ENCODE peak calls at places on chromosomes 1 and 21, in four cellular contexts. One of them, this sample, is unnamed.

GRCh38 chr1:168079761-168080160 is 57.0 kb downstream of the GPR161 start:
- DNase-seq in BJ: no peak
- DNase-seq in CD8-positive, alpha-beta T cell: no peak
- DNase-seq in NB4: no peak
- DNase-seq in this sample: no peak

GRCh38 chr1:9110669-9111356 is 18.1 kb downstream of the GPR157 start:
- DNase-seq in CD8-positive, alpha-beta T cell: peak; percentile 79
- DNase-seq in NB4: peak; percentile 91
- DNase-seq in BJ: no peak
- DNase-seq in this sample: peak; percentile 81

GRCh38 chr1:115545791-115546733 is 95.7 kb upstream of the VANGL1 start:
- DNase-seq in CD8-positive, alpha-beta T cell: no peak
- DNase-seq in BJ: peak; percentile 77
- DNase-seq in NB4: peak; percentile 14
- DNase-seq in this sample: peak; percentile 93

GRCh38 chr1:59879556-59879955 is 47.0 kb downstream of the CYP2J2 start:
- DNase-seq in CD8-positive, alpha-beta T cell: peak; percentile 21
- DNase-seq in NB4: peak; percentile 67
- DNase-seq in BJ: no peak
- DNase-seq in this sample: peak; percentile 48

GRCh38 chr1:172742599-172743500 is 83.9 kb downstream of the FASLG start:
- DNase-seq in CD8-positive, alpha-beta T cell: no peak
- DNase-seq in NB4: peak; percentile 55
- DNase-seq in BJ: no peak
- DNase-seq in this sample: no peak

GRCh38 chr1:56432561-56432971 is 146.8 kb downstream of the PLPP3 start:
- DNase-seq in CD8-positive, alpha-beta T cell: no peak
- DNase-seq in NB4: no peak
- DNase-seq in BJ: no peak
- DNase-seq in this sample: no peak

GRCh38 chr1:230392920-230393521 is 33.1 kb downstream of the PGBD5 start:
- DNase-seq in NB4: peak; percentile 18
- DNase-seq in BJ: no peak
- DNase-seq in CD8-positive, alpha-beta T cell: no peak
- DNase-seq in this sample: no peak

GRCh38 chr1:21262282-21263051 is 27.8 kb downstream of the ECE1 start:
- DNase-seq in BJ: peak; percentile 75
- DNase-seq in CD8-positive, alpha-beta T cell: no peak
- DNase-seq in NB4: no peak
- DNase-seq in this sample: peak; percentile 75

GRCh38 chr1:148333875-148334338 is 149.2 kb downstream of the PPIAL4G start:
- DNase-seq in BJ: no peak
- DNase-seq in CD8-positive, alpha-beta T cell: no peak
- DNase-seq in NB4: no peak
- DNase-seq in this sample: no peak

GRCh38 chr1:246497331-246497915 is 9.7 kb downstream of the SMYD3 start:
- DNase-seq in BJ: no peak
- DNase-seq in CD8-positive, alpha-beta T cell: no peak
- DNase-seq in NB4: peak; percentile 78
- DNase-seq in this sample: peak; percentile 29

GRCh38 chr21:36688324-36688723 is 10.6 kb upstream of the SIM2 start:
- DNase-seq in NB4: no peak
- DNase-seq in CD8-positive, alpha-beta T cell: no peak
- DNase-seq in BJ: no peak
- DNase-seq in this sample: no peak

GRCh38 chr1:225460737-225461532 is 33.1 kb upstream of the LBR start:
- DNase-seq in NB4: peak; percentile 68
- DNase-seq in BJ: no peak
- DNase-seq in CD8-positive, alpha-beta T cell: peak; percentile 26
- DNase-seq in this sample: no peak

GRCh38 chr21:34280389-34280795 is 83.4 kb upstream of the KCNE2 start:
- DNase-seq in CD8-positive, alpha-beta T cell: no peak
- DNase-seq in BJ: no peak
- DNase-seq in NB4: no peak
- DNase-seq in this sample: no peak

GRCh38 chr1:52139817-52140540 is 1.9 kb upstream of the ZFYVE9 start:
- DNase-seq in CD8-positive, alpha-beta T cell: peak; percentile 4
- DNase-seq in NB4: peak; percentile 85
- DNase-seq in BJ: no peak
- DNase-seq in this sample: peak; percentile 56

GRCh38 chr1:174397261-174397660 is 50.5 kb upstream of the GPR52 start:
- DNase-seq in CD8-positive, alpha-beta T cell: no peak
- DNase-seq in NB4: no peak
- DNase-seq in BJ: no peak
- DNase-seq in this sample: no peak

GRCh38 chr1:28553229-28553930 is 495 bp downstream of the TRNAU1AP start:
- DNase-seq in NB4: peak; percentile 62
- DNase-seq in BJ: peak; percentile 2
- DNase-seq in CD8-positive, alpha-beta T cell: no peak
- DNase-seq in this sample: no peak

GRCh38 chr21:42463861-42464515 is 32.0 kb downstream of the RSPH1 start:
- DNase-seq in BJ: no peak
- DNase-seq in NB4: peak; percentile 74
- DNase-seq in CD8-positive, alpha-beta T cell: peak; percentile 32
- DNase-seq in this sample: no peak

GRCh38 chr1:116568925-116569490 is 1.8 kb downstream of the CD58 start:
- DNase-seq in BJ: no peak
- DNase-seq in NB4: no peak
- DNase-seq in CD8-positive, alpha-beta T cell: no peak
- DNase-seq in this sample: no peak

GRCh38 chr1:39378377-39378776 is 113.1 kb upstream of the BMP8A start:
- DNase-seq in BJ: no peak
- DNase-seq in NB4: peak; percentile 7
- DNase-seq in CD8-positive, alpha-beta T cell: no peak
- DNase-seq in this sample: no peak

GRCh38 chr1:107706181-107706580 is 258.8 kb downstream of the VAV3 start:
- DNase-seq in NB4: no peak
- DNase-seq in BJ: no peak
- DNase-seq in CD8-positive, alpha-beta T cell: no peak
- DNase-seq in this sample: no peak

GRCh38 chr1:193211539-193211938 is 25.1 kb upstream of the B3GALT2 start:
- DNase-seq in BJ: peak; percentile 56
- DNase-seq in NB4: no peak
- DNase-seq in CD8-positive, alpha-beta T cell: no peak
- DNase-seq in this sample: peak; percentile 55

GRCh38 chr21:27057997-27058396 is 91.1 kb upstream of the ADAMTS5 start:
- DNase-seq in NB4: no peak
- DNase-seq in CD8-positive, alpha-beta T cell: no peak
- DNase-seq in BJ: no peak
- DNase-seq in this sample: no peak

GRCh38 chr1:16191916-16192545 is 20.4 kb downstream of the ARHGEF19 start:
- DNase-seq in CD8-positive, alpha-beta T cell: no peak
- DNase-seq in BJ: no peak
- DNase-seq in NB4: peak; percentile 77
- DNase-seq in this sample: no peak

GRCh38 chr1:22025368-22026154 is 24.1 kb downstream of the CELA3A start:
- DNase-seq in BJ: no peak
- DNase-seq in CD8-positive, alpha-beta T cell: peak; percentile 85
- DNase-seq in NB4: peak; percentile 94
- DNase-seq in this sample: peak; percentile 81

GRCh38 chr1:171434717-171435346 is 50.5 kb upstream of the PRRC2C start:
- DNase-seq in NB4: peak; percentile 72
- DNase-seq in CD8-positive, alpha-beta T cell: no peak
- DNase-seq in BJ: peak; percentile 75
- DNase-seq in this sample: no peak

GRCh38 chr1:245242989-245243388 is 88.2 kb downstream of the KIF26B start:
- DNase-seq in CD8-positive, alpha-beta T cell: no peak
- DNase-seq in BJ: no peak
- DNase-seq in NB4: no peak
- DNase-seq in this sample: no peak

GRCh38 chr21:44940116-44940631 is 345 bp downstream of the SLX9 start:
- DNase-seq in NB4: peak; percentile 62
- DNase-seq in BJ: no peak
- DNase-seq in CD8-positive, alpha-beta T cell: no peak
- DNase-seq in this sample: no peak

GRCh38 chr1:81126989-81127571 is 673.7 kb upstream of the ADGRL2 start:
- DNase-seq in NB4: no peak
- DNase-seq in CD8-positive, alpha-beta T cell: no peak
- DNase-seq in BJ: no peak
- DNase-seq in this sample: no peak

GRCh38 chr1:224609333-224609732 is 6.8 kb upstream of the CNIH3 start:
- DNase-seq in CD8-positive, alpha-beta T cell: no peak
- DNase-seq in NB4: no peak
- DNase-seq in BJ: no peak
- DNase-seq in this sample: no peak

GRCh38 chr21:42499430-42500106 is 3.5 kb upstream of the RSPH1 start:
- DNase-seq in CD8-positive, alpha-beta T cell: no peak
- DNase-seq in BJ: no peak
- DNase-seq in NB4: peak; percentile 12
- DNase-seq in this sample: no peak

GRCh38 chr1:30536530-30536929 is 186.9 kb downstream of the MATN1 start:
- DNase-seq in CD8-positive, alpha-beta T cell: no peak
- DNase-seq in NB4: no peak
- DNase-seq in BJ: no peak
- DNase-seq in this sample: no peak

GRCh38 chr1:247077768-247078314 is 770 bp downstream of the ZNF670 start:
- DNase-seq in NB4: peak; percentile 61
- DNase-seq in CD8-positive, alpha-beta T cell: no peak
- DNase-seq in BJ: no peak
- DNase-seq in this sample: no peak

GRCh38 chr1:42618866-42619265 is 39.4 kb upstream of the PPIH start:
- DNase-seq in NB4: no peak
- DNase-seq in BJ: no peak
- DNase-seq in CD8-positive, alpha-beta T cell: no peak
- DNase-seq in this sample: no peak

GRCh38 chr1:155776414-155776813 is 80.6 kb downstream of the GON4L start:
- DNase-seq in NB4: peak; percentile 72
- DNase-seq in CD8-positive, alpha-beta T cell: no peak
- DNase-seq in BJ: no peak
- DNase-seq in this sample: no peak

GRCh38 chr1:114314098-114314497 is 160.4 kb upstream of the SYT6 start:
- DNase-seq in CD8-positive, alpha-beta T cell: no peak
- DNase-seq in NB4: no peak
- DNase-seq in BJ: no peak
- DNase-seq in this sample: no peak

GRCh38 chr21:31457675-31458074 is 113.6 kb upstream of the TIAM1 start:
- DNase-seq in BJ: no peak
- DNase-seq in CD8-positive, alpha-beta T cell: no peak
- DNase-seq in NB4: peak; percentile 6
- DNase-seq in this sample: no peak

GRCh38 chr1:54273837-54274192 is 73.8 kb downstream of the MRPL37 start:
- DNase-seq in CD8-positive, alpha-beta T cell: no peak
- DNase-seq in NB4: no peak
- DNase-seq in BJ: no peak
- DNase-seq in this sample: no peak

GRCh38 chr1:246106342-246106763 is 400.7 kb downstream of the SMYD3 start:
- DNase-seq in BJ: no peak
- DNase-seq in NB4: peak; percentile 88
- DNase-seq in CD8-positive, alpha-beta T cell: no peak
- DNase-seq in this sample: no peak

GRCh38 chr1:221605569-221605968 is 136.3 kb downstream of the DUSP10 start:
- DNase-seq in BJ: no peak
- DNase-seq in CD8-positive, alpha-beta T cell: no peak
- DNase-seq in NB4: no peak
- DNase-seq in this sample: no peak

GRCh38 chr1:169109561-169110134 is 3.2 kb downstream of the ATP1B1 start:
- DNase-seq in BJ: no peak
- DNase-seq in CD8-positive, alpha-beta T cell: no peak
- DNase-seq in NB4: peak; percentile 56
- DNase-seq in this sample: peak; percentile 83
- H3K4me3 ChIP-seq in BJ: no peak overlapping the region
- H3K4me3 ChIP-seq in CD8-positive, alpha-beta T cell: no peak overlapping the region
- H3K4me3 ChIP-seq in NB4: peak overlapping the region; percentile 2
- H3K4me3 ChIP-seq in this sample: peak overlapping the region; percentile 84

GRCh38 chr1:160726498-160727391 is 12.3 kb upstream of the SLAMF7 start:
- DNase-seq in NB4: peak; percentile 87
- DNase-seq in BJ: no peak
- DNase-seq in CD8-positive, alpha-beta T cell: peak; percentile 48
- DNase-seq in this sample: peak; percentile 19
- TF ChIP-seq CTCF in NB4: peak; percentile 80
- TF ChIP-seq CTCF in BJ: peak; percentile 72
- TF ChIP-seq CTCF in CD8-positive, alpha-beta T cell: peak; percentile 99
- TF ChIP-seq CTCF in this sample: peak; percentile 81

GRCh38 chr1:10388387-10388715 is 10.5 kb upstream of the PGD start:
- DNase-seq in CD8-positive, alpha-beta T cell: no peak
- DNase-seq in NB4: no peak
- DNase-seq in BJ: no peak
- DNase-seq in this sample: no peak
- H3K4me3 ChIP-seq in CD8-positive, alpha-beta T cell: no peak overlapping the region
- H3K4me3 ChIP-seq in NB4: no peak overlapping the region
- H3K4me3 ChIP-seq in BJ: no peak overlapping the region
- H3K4me3 ChIP-seq in this sample: no peak overlapping the region

GRCh38 chr21:14736672-14737071 is 190.6 kb upstream of the SAMSN1 start:
- DNase-seq in CD8-positive, alpha-beta T cell: no peak
- DNase-seq in BJ: no peak
- DNase-seq in NB4: no peak
- DNase-seq in this sample: no peak

GRCh38 chr21:14734833-14735232 is 188.7 kb upstream of the SAMSN1 start:
- DNase-seq in BJ: no peak
- DNase-seq in NB4: no peak
- DNase-seq in CD8-positive, alpha-beta T cell: no peak
- DNase-seq in this sample: no peak

GRCh38 chr21:14736162-14736561 is 190.0 kb upstream of the SAMSN1 start:
- DNase-seq in CD8-positive, alpha-beta T cell: no peak
- DNase-seq in BJ: no peak
- DNase-seq in NB4: no peak
- DNase-seq in this sample: no peak

GRCh38 chr21:14737278-14737677 is 191.2 kb upstream of the SAMSN1 start:
- DNase-seq in CD8-positive, alpha-beta T cell: no peak
- DNase-seq in BJ: no peak
- DNase-seq in NB4: no peak
- DNase-seq in this sample: no peak

DNA sequence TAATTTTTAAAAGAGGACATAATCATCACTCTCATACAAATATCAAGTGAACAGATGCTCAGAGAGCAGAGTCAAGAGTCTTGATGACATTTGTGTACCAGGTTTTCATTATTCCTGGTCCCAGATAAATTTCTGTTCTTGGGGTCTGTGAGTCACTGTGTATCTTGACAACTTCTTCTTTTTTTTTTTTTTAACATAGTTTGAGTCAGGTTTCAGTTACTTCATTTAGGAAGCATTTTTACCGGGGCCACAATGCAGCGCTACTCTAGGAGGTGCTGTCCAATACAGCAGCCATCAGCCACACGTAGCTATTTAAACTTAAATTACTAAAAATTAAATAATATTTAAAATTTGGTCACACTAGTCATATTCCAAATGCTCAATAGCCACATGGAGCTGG is 188.1 kb upstream of the SAMSN1 start:
- DNase-seq in BJ: no peak
- DNase-seq in NB4: peak; percentile 43
- DNase-seq in CD8-positive, alpha-beta T cell: no peak
- DNase-seq in this sample: no peak
- TF ChIP-seq CTCF in BJ: no peak
- TF ChIP-seq CTCF in NB4: no peak
- TF ChIP-seq CTCF in CD8-positive, alpha-beta T cell: no peak
- TF ChIP-seq CTCF in this sample: no peak

This sample was measured in kidney epithelial cell.